ENCODE peak calls at places on chromosomes 7 and 10, in five cellular contexts. T is A549, B is HCT116, Y is heart right ventricle, J is ovary. D is an unnamed sample.

GRCh38 chr7:138456220-138456619 is 3.8 kb upstream of the TRIM24 start:
- DNase-seq in T (no peak), B (no peak), Y (no peak), J (no peak), D (no peak)

GRCh38 chr7:95596183-95597135 is at the start of gene PDK4:
- DNase-seq in T (peak; percentile 60), B (peak; percentile 51), Y (peak; percentile 95), J (peak; percentile 88), D (no peak)

GRCh38 chr7:42915356-42915755 is 3.5 kb upstream of the C7orf25 start:
- DNase-seq in T (no peak), B (no peak), Y (no peak), J (no peak), D (no peak)

GRCh38 chr10:113921571-113922370 is 67.3 kb downstream of the NHLRC2 start:
- DNase-seq in T (no peak), B (no peak), Y (no peak), J (no peak), D (no peak)

GRCh38 chr10:3593611-3594010 is 191.4 kb downstream of the KLF6 start:
- DNase-seq in T (no peak), B (no peak), Y (no peak), J (no peak), D (no peak)

GRCh38 chr10:31139497-31139896 is 107.8 kb upstream of the ZNF438 start:
- DNase-seq in T (no peak), B (no peak), Y (no peak), J (no peak), D (no peak)

GRCh38 chr7:44633254-44634186 is 27.1 kb downstream of the OGDH start:
- DNase-seq in T (no peak), B (no peak), Y (peak; percentile 61), J (peak; percentile 60), D (peak; percentile 53)

GRCh38 chr10:13062813-13063212 is 37.1 kb upstream of the OPTN start:
- DNase-seq in T (no peak), B (no peak), Y (no peak), J (no peak), D (no peak)

GRCh38 chr10:108608860-108609259 is 1314.5 kb downstream of the XPNPEP1 start:
- DNase-seq in T (no peak), B (no peak), Y (no peak), J (no peak), D (no peak)

GRCh38 chr7:151254851-151255250 is 6.4 kb upstream of the SMARCD3 start:
- DNase-seq in T (no peak), B (no peak), Y (no peak), J (no peak), D (no peak)

GRCh38 chr10:26717476-26717875 is 20.0 kb downstream of the PDSS1 start:
- DNase-seq in T (no peak), B (no peak), Y (no peak), J (no peak), D (no peak)

GRCh38 chr10:60369163-60369930 is 20.3 kb downstream of the ANK3 start:
- DNase-seq in T (no peak), B (no peak), Y (no peak), J (no peak), D (no peak)

GRCh38 chr10:4174197-4174596 is 389.2 kb upstream of the KLF6 start:
- DNase-seq in T (no peak), B (no peak), Y (no peak), J (no peak), D (no peak)

GRCh38 chr10:73368238-73368637 is 9.6 kb upstream of the CFAP70 start:
- DNase-seq in T (no peak), B (no peak), Y (no peak), J (no peak), D (no peak)

GRCh38 chr7:84236398-84236797 is 41.8 kb upstream of the SEMA3A start:
- DNase-seq in T (no peak), B (no peak), Y (no peak), J (no peak), D (no peak)

GRCh38 chr7:140732436-140732835 is 35.9 kb downstream of the NDUFB2 start:
- DNase-seq in T (no peak), B (no peak), Y (no peak), J (no peak), D (no peak)

GRCh38 chr7:132343196-132343595 is 233.1 kb downstream of the PLXNA4 start:
- DNase-seq in T (no peak), B (no peak), Y (no peak), J (no peak), D (no peak)

GRCh38 chr7:8305625-8306388 is 43.8 kb upstream of the ICA1 start:
- DNase-seq in T (no peak), B (no peak), Y (no peak), J (no peak), D (no peak)

GRCh38 chr7:121305109-121305508 is 23.7 kb upstream of the WNT16 start:
- DNase-seq in T (no peak), B (no peak), Y (no peak), J (no peak), D (no peak)

DNA sequence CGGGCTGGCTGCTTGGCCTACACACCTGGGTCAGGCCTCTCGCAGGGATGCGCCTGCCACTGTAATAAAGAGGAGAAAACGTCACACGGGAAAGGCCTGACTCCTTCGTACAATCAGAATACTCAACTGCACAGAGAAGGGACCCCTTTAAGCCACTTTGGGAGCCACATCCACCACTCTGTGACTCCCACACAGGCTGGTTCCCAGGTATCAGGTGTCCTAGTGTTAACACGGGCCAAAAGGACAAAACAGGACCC is 5.8 kb upstream of the ZNF736 start:
- DNase-seq in T (no peak), B (no peak), Y (no peak), J (peak; percentile 33), D (no peak)
- H3K9me3 ChIP-seq in T (peaks cover 8% of the 10 kb centered on the region), B (peaks cover 11% of the 10 kb centered on the region), Y (no peaks in the 10 kb centered on the region), J (no peaks in the 10 kb centered on the region), D (no peaks in the 10 kb centered on the region)

DNA sequence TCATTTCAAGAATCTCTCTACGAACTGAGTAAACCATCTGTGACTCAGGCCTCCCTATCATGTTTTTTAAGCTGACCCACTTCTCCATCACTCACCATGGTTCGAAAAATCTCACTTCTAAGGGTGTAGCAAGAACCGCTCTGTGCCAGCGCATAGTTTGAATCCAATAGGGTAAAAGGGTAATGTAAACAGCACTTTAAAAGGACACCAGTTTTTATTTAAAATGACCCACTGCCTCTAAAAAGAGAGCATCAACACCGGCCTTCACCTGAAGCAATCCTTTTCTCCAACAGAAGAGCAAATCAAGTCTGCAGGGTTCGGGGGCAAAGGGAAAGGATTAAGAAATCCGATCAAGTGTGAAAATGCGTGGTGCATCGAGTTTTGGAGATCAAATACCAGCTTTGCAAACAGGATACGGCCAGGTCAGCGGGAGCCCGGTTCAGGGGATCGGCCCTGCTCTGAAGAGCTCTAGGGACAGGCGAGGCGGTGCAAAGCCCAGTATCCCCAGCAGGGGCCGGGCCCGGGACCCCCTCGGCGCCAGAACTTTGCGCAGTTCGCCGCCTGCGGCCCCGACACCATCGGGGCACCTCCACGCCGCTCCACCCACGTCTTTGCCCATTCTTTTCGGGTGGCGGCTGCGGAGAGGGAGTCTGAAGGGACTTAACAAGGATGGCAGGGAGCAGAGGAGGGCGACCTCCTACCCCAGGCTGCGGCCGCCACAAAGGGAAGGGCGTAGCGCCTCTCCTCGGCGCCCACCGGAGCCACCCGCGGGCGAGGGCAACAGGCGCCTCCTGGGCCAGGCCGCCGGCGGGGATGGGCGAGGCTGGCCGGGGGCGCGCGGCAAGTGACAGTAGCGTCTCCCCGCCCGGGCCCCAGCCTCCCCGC is 840 bp downstream of the NMT2 start:
- DNase-seq in T (peak; percentile 76), B (peak; percentile 12), Y (peak; percentile 47), J (peak; percentile 75), D (no peak)
- TF ChIP-seq CTCF in T (no peak), B (peak; percentile 3), Y (peak; percentile 14), J (peak; percentile 43), D (no peak)

DNA sequence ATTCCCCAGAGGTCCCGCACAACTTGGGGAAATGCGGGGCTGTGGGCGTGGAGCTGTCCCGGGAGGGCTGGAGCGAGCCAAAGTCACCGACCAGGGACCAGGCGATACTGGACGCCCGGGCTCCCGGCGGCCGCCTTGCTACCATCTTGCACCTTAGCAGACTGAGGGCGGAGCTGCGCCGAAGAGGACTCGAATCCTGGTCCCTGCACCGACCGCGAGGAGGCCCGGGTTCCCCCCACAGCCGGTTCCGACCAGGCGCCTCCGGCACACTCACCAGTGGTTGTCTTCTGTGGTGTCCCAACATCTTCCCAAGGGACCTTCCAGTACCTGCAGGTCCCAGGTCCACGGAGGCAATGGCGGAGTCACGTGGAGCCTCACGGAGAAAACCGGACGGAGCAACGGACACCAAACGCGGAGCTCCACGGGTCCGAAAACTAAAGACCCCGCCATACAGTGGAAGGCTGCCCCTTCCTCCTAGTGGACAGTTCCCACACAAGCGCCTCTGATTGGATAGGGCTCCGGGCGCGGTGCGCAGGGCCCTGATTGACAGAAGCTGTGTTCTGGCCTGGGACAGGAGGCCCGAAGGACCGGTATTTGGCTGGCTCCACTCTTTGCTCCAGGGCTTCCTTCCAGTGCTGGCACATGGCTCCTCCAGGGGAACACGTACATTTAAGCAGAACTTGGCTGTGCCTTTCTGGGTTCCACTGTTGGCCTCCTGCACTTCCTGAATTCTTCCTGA is 124.6 kb upstream of the ZNF479 start:
- DNase-seq in T (no peak), B (no peak), Y (no peak), J (no peak), D (no peak)
- H3K9me3 ChIP-seq in T (peaks cover 5% of the 10 kb centered on the region), B (peaks cover 9% of the 10 kb centered on the region), Y (peaks cover 65% of the 10 kb centered on the region), J (no peaks in the 10 kb centered on the region), D (peaks cover 28% of the 10 kb centered on the region)

GRCh38 chr7:135169141-135169935 is 1.2 kb downstream of the CYREN start:
- DNase-seq in T (peak; percentile 71), B (peak; percentile 68), Y (no peak), J (no peak), D (peak; percentile 60)
- TF ChIP-seq CTCF in T (peak; percentile 55), B (peak; percentile 69), Y (no peak), J (no peak), D (no peak)

DNA sequence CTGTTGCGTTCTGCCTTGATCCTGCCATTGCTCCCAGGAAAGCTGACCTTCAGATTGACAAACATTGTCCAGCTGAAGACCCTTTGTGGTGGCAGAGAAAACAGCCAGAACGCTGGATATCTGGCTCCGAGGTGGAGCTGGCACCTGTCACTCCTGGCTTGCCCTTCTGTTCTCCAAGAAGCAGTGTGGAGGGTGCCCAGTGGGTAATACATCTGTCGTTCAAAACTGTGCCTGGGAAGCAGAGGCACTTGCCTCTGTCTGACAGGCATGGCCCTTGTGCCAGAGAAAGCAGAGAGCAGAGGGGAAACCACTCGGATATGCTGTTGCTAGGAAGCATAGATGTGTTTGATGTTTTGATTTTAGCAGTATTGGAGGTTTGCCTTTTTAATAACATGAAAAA is 231.4 kb downstream of the BMPER start:
- DNase-seq in T (no peak), B (no peak), Y (no peak), J (no peak), D (no peak)
- H3K9me3 ChIP-seq in T (no peaks in the 10 kb centered on the region), B (no peaks in the 10 kb centered on the region), Y (no peaks in the 10 kb centered on the region), J (no peaks in the 10 kb centered on the region), D (no peaks in the 10 kb centered on the region)

DNA sequence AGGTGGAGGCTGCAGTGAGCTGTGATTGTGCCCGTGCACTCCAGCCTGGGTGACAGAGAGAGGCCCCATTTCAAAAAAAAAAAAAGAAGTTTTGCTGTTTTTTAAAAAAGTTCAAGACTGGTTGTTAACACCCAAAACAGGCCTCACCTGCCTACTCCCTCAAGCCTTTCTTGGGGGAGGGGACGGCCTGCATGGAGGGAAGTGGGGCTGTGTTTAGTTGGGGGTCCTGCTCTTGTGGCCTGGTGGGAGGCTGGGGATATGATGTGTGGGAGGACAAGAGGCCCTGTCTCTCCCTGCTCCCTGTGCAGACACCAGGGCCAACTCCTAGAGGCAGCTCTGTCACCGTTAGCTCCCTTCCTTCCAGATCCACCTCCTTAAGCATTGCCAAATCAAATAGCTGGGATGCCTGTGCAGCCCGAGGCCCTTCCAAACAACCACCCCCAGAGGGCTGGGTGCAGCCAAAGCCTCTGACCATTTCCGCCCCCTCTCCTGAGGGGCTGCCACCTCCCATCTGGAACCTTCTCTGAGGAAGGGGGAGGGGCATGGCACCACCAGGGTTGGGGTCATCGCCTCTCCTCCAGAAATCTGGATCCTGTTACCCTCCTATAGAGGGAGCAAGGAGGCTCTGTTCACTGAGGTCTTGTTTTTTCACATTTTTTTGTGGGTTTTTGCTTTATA is 32.9 kb upstream of the ANKRD2 start:
- DNase-seq in T (no peak), B (no peak), Y (peak; percentile 49), J (peak; percentile 58), D (no peak)
- TF ChIP-seq CTCF in T (no peak), B (no peak), Y (no peak), J (no peak), D (no peak)

D was measured in CD4-positive, alpha-beta T cell.